ENCODE peak calls at places on chromosomes 3 and 15, in four cellular contexts. X is A673, Q is AG04450, I is WERI-Rb-1. N is an unnamed sample.

GRCh38 chr3:175338775-175339535 is 479.8 kb downstream of the NAALADL2 start:
- DNase-seq in X (no peak), Q (peak; percentile 15), I (no peak), N (no peak)

GRCh38 chr3:136882575-136882974 is 20.6 kb downstream of the NCK1 start:
- DNase-seq in X (no peak), Q (no peak), I (no peak), N (no peak)

GRCh38 chr3:101281616-101282015 is 38.8 kb downstream of the IMPG2 start:
- DNase-seq in X (no peak), Q (no peak), I (peak; percentile 9), N (no peak)

GRCh38 chr3:144403040-144403457 is 431.4 kb downstream of the DIPK2A start:
- DNase-seq in X (no peak), Q (no peak), I (no peak), N (no peak)

GRCh38 chr15:31254431-31255175 is 72.0 kb upstream of the KLF13 start:
- DNase-seq in X (no peak), Q (no peak), I (no peak), N (peak; percentile 67)

GRCh38 chr3:23874359-23875120 is 42.2 kb downstream of the NKIRAS1 start:
- DNase-seq in X (no peak), Q (peak; percentile 54), I (no peak), N (no peak)

GRCh38 chr3:71874618-71875017 is 89.7 kb upstream of the PROK2 start:
- DNase-seq in X (no peak), Q (no peak), I (no peak), N (no peak)

GRCh38 chr3:65721386-65721785 is 317.3 kb downstream of the MAGI1 start:
- DNase-seq in X (peak; percentile 51), Q (no peak), I (no peak), N (no peak)

GRCh38 chr3:159978353-159978752 is 10.3 kb upstream of the IL12A start:
- DNase-seq in X (no peak), Q (no peak), I (no peak), N (no peak)

GRCh38 chr3:177451940-177452484 is 254.7 kb upstream of the TBL1XR1 start:
- DNase-seq in X (peak; percentile 74), Q (no peak), I (no peak), N (no peak)

GRCh38 chr3:177448987-177449975 is 252.0 kb upstream of the TBL1XR1 start:
- DNase-seq in X (peak; percentile 64), Q (no peak), I (no peak), N (no peak)

GRCh38 chr3:177451277-177451880 is 254.1 kb upstream of the TBL1XR1 start:
- DNase-seq in X (no peak), Q (no peak), I (no peak), N (no peak)

GRCh38 chr3:177453087-177453844 is 256.0 kb upstream of the TBL1XR1 start:
- DNase-seq in X (peak; percentile 48), Q (no peak), I (no peak), N (no peak)

DNA sequence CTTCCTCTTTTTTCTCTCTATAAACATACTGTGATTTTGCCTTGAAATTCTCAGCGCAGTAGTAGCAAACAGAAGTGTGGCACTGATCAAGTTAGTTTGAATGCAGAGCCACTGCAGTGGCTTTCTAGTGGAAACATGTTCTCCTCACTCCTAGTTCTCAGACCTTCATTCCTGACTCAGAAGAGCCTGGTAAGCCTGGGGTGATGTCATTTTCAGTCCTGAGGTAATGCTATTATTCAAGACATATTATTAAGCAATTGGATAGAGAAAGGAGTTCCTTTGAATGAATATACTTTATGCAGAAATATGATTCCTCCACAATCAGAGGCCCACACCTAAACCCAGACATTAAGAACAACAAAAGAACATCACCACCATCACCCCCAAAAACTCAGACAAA is 255.2 kb upstream of the TBL1XR1 start:
- DNase-seq in X (peak; percentile 86), Q (peak; percentile 67), I (no peak), N (no peak)
- H3K9me3 ChIP-seq in X (no peaks in the 10 kb centered on the region), Q (peaks cover 3% of the 10 kb centered on the region), I (peaks cover 1% of the 10 kb centered on the region), N (no peaks in the 10 kb centered on the region)

GRCh38 chr3:197926418-197926817 is 23.6 kb upstream of the RPL35A start:
- DNase-seq in X (peak; percentile 18), Q (no peak), I (no peak), N (no peak)
- TF ChIP-seq CTCF in X (peak; percentile 64), Q (peak; percentile 25), I (peak; percentile 26), N (no peak)

GRCh38 chr15:25054329-25054728 is 99.5 kb downstream of the SNRPN start:
- DNase-seq in X (no peak), Q (no peak), I (no peak), N (no peak)
- H3K9me3 ChIP-seq in X (peaks cover 95% of the 10 kb centered on the region), Q (peaks cover 96% of the 10 kb centered on the region), I (peaks cover 75% of the 10 kb centered on the region), N (peaks cover 6% of the 10 kb centered on the region)

GRCh38 chr3:12484198-12484982 is at the start of gene TSEN2:
- DNase-seq in X (peak; percentile 96), Q (peak; percentile 88), I (peak; percentile 95), N (peak; percentile 80)
- TF ChIP-seq CTCF in X (peak; percentile 33), Q (peak; percentile 39), I (peak; percentile 39), N (peak; percentile 50)

GRCh38 chr3:26118165-26118564 is 328.3 kb downstream of the OXSM start:
- DNase-seq in X (peak; percentile 49), Q (no peak), I (peak; percentile 18), N (no peak)
- H3K9me3 ChIP-seq in X (no peaks in the 10 kb centered on the region), Q (peaks cover 14% of the 10 kb centered on the region), I (no peaks in the 10 kb centered on the region), N (peaks cover 8% of the 10 kb centered on the region)

DNA sequence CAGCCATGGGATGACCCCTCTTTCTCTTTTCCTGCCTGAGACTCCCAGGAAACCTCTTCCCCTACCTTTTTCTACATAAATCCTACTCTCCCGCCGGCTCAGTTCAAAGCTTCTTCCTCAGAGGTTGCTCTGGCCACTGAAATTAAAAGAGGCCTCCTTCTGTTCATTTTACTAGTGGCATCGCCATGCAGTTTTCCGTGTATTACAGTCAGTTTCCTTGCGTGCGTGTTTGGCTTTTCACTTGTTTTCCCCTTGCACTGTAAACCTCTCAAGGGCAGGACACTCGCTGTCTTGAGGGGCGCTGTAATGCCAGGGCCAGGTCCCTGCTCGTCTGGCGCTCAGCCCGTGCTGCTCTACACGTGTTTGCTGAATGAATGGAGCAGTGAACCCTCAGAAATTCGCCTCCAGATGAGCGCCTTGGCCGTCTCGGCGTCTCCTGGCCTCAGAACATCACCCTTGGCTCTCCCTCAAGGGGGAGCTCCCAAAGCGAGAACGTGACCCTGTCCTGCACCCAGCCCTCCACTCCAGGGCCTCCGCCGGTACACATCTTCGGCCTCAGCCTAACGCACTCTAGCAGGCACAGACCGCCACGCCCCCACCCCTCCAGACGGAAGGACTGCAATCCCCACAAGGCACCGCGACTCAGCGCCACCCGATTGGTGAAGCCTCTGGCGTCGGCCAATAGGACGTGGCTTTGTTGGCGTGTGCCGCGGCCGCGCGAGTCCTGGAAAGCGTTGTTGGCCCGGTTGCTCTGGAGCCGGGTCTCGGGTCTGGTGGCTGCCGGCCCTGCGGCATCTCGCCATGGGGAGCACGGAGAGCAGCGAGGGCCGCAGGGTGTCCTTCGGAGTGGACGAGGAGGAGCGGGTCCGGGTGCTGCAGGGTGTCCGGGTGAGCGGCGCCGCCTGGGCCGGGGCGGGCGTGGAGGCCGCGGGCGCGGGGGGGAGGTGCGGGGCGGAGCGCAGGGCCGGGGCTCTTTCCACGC is at the start of gene CHCHD6:
- DNase-seq in X (peak; percentile 97), Q (peak; percentile 91), I (peak; percentile 99), N (peak; percentile 95)
- TF ChIP-seq CTCF in X (peak; percentile 21), Q (peak; percentile 32), I (peak; percentile 35), N (no peak)

DNA sequence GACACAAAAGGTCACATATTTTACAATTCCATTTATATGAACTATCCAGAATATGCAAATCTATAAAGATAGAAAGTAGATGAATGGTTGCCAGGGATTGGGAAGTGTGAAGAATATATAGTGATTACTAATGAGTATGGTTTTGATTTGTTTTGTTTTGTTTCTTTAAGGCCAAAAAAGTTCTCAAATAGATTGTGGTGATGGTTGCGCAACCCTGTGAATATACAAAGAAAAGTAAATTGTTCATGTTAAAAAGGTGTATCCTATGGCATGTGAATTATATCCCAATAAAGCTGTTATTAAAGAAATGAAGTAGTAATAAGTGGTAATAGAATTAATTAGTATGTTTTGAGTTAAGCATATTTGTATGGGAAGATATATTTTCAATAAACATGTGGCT is 431.8 kb upstream of the CNTN4 start:
- DNase-seq in X (no peak), Q (no peak), I (no peak), N (no peak)
- H3K9me3 ChIP-seq in X (peaks cover 10% of the 10 kb centered on the region), Q (peaks cover 6% of the 10 kb centered on the region), I (no peaks in the 10 kb centered on the region), N (no peaks in the 10 kb centered on the region)

GRCh38 chr3:109195812-109196211 is 59.3 kb downstream of the C3orf85 start:
- DNase-seq in X (no peak), Q (no peak), I (no peak), N (no peak)
- TF ChIP-seq CTCF in X (no peak), Q (no peak), I (no peak), N (no peak)

N was measured in tibial nerve.